ENCODE peak calls at places on chromosomes 1 and 21, in ten cellular contexts. P, Y, G, O, K, W, H, N, B and S are unnamed samples.

GRCh38 chr1:202023033-202023433 is 12.6 kb downstream of the ELF3 start:
- DNase-seq in K (no peak), W (no peak), N (no peak), Y (no peak), P (no peak), O (no peak), B (peak; percentile 93), G (no peak), H (no peak), S (peak; percentile 80)

GRCh38 chr21:25717491-25718139 is 17.1 kb downstream of the ATP5PF start:
- DNase-seq in B (no peak), G (no peak), W (no peak), O (peak; percentile 30), K (no peak), H (no peak), N (no peak), P (no peak), Y (peak; percentile 51), S (no peak)

GRCh38 chr1:89687254-89687653 is 54.3 kb downstream of the LRRC8C start:
- DNase-seq in Y (peak; percentile 58), N (no peak), G (no peak), K (no peak), O (no peak), H (no peak), B (no peak), P (no peak), W (no peak), S (no peak)

GRCh38 chr1:57848406-57848805 is 424.5 kb upstream of the DAB1 start:
- DNase-seq in B (no peak), K (no peak), W (no peak), O (no peak), N (no peak), H (no peak), Y (no peak), G (no peak), P (no peak), S (no peak)

GRCh38 chr1:227317541-227318002 is 720 bp downstream of the CDC42BPA start:
- DNase-seq in P (peak; percentile 61), K (peak; percentile 11), Y (peak; percentile 61), O (peak; percentile 36), B (peak; percentile 39), H (peak; percentile 62), G (peak; percentile 43), N (no peak), W (no peak), S (peak; percentile 50)

GRCh38 chr1:100921110-100921706 is 25.3 kb downstream of the SLC30A7 start:
- DNase-seq in O (no peak), K (no peak), N (no peak), Y (peak; percentile 65), G (no peak), H (peak; percentile 1), B (no peak), P (no peak), W (no peak), S (no peak)

GRCh38 chr1:192877283-192877886 is 68.5 kb downstream of the RGS2 start:
- DNase-seq in B (no peak), K (no peak), H (no peak), W (no peak), P (no peak), N (no peak), O (no peak), Y (no peak), G (no peak), S (no peak)

GRCh38 chr1:235069577-235070563 is 58.8 kb downstream of the TOMM20 start:
- DNase-seq in O (peak; percentile 74), B (peak; percentile 68), W (peak; percentile 66), G (no peak), N (no peak), P (peak; percentile 52), Y (peak; percentile 98), K (peak; percentile 97), H (peak; percentile 47), S (peak; percentile 77)

GRCh38 chr1:36133484-36133883 is 8.5 kb upstream of the COL8A2 start:
- DNase-seq in B (peak; percentile 92), W (no peak), P (peak; percentile 66), N (no peak), H (peak; percentile 47), Y (peak; percentile 94), O (peak; percentile 42), K (no peak), G (peak; percentile 91), S (no peak)

GRCh38 chr21:34771512-34772028 is 102.8 kb downstream of the CLIC6 start:
- DNase-seq in Y (peak; percentile 81), P (no peak), B (no peak), K (no peak), H (peak; percentile 14), W (no peak), O (no peak), G (no peak), N (no peak), S (no peak)

GRCh38 chr1:37430074-37430985 is 44.0 kb upstream of the ZC3H12A start:
- DNase-seq in K (no peak), H (no peak), G (no peak), B (no peak), Y (no peak), N (no peak), P (no peak), W (no peak), O (no peak), S (no peak)

GRCh38 chr1:111990878-111991760 is 1.7 kb upstream of the KCND3 start:
- DNase-seq in H (peak; percentile 14), W (no peak), N (no peak), G (peak; percentile 73), P (peak; percentile 65), Y (no peak), B (peak; percentile 72), O (peak; percentile 77), K (peak; percentile 66), S (peak; percentile 80)

GRCh38 chr1:212485895-212486590 is 53.3 kb downstream of the NENF start:
- DNase-seq in Y (peak; percentile 97), P (no peak), O (peak; percentile 39), N (peak; percentile 5), W (no peak), G (no peak), H (peak; percentile 76), B (peak; percentile 69), K (no peak), S (peak; percentile 79)

GRCh38 chr21:32702702-32703101 is 25.1 kb downstream of the SYNJ1 start:
- DNase-seq in Y (peak; percentile 89), O (no peak), H (no peak), W (no peak), P (no peak), K (no peak), N (no peak), B (no peak), G (no peak), S (no peak)

GRCh38 chr1:8247821-8248436 is 70.0 kb upstream of the SLC45A1 start:
- DNase-seq in K (no peak), H (no peak), Y (no peak), G (no peak), B (no peak), O (no peak), W (no peak), N (no peak), P (no peak), S (peak; percentile 28)

GRCh38 chr1:85326381-85326780 is 49.9 kb upstream of the BCL10 start:
- DNase-seq in B (no peak), N (no peak), G (no peak), O (no peak), W (no peak), K (no peak), P (no peak), H (no peak), Y (no peak), S (no peak)

GRCh38 chr1:85328713-85329376 is 52.4 kb upstream of the BCL10 start:
- DNase-seq in O (no peak), P (no peak), N (no peak), H (peak; percentile 77), G (no peak), K (no peak), B (no peak), Y (peak; percentile 99), W (no peak), S (peak; percentile 30)

GRCh38 chr1:85325920-85326319 is 49.5 kb upstream of the BCL10 start:
- DNase-seq in P (no peak), B (no peak), H (peak; percentile 64), O (no peak), N (no peak), W (no peak), Y (no peak), K (no peak), G (no peak), S (no peak)

GRCh38 chr1:85327759-85328158 is 51.3 kb upstream of the BCL10 start:
- DNase-seq in W (no peak), Y (peak; percentile 35), B (no peak), K (no peak), G (no peak), N (no peak), H (no peak), O (no peak), P (no peak), S (no peak)

GRCh38 chr1:85326851-85327250 is 50.4 kb upstream of the BCL10 start:
- DNase-seq in P (no peak), B (no peak), W (no peak), O (no peak), G (no peak), N (no peak), K (no peak), Y (no peak), H (no peak), S (no peak)
- H3K4me1 ChIP-seq in P (peaks cover 5% of the 10 kb centered on the region), B (no peaks in the 10 kb centered on the region), W (peaks cover 9% of the 10 kb centered on the region), O (peaks cover 22% of the 10 kb centered on the region), G (no peaks in the 10 kb centered on the region), N (no peaks in the 10 kb centered on the region), K (peaks cover 27% of the 10 kb centered on the region), Y (peaks cover 36% of the 10 kb centered on the region), H (peaks cover 84% of the 10 kb centered on the region), S (peaks cover 14% of the 10 kb centered on the region)

GRCh38 chr1:32981003-32981909 is 16.6 kb upstream of the RNF19B start:
- DNase-seq in B (peak; percentile 76), W (peak; percentile 85), Y (peak; percentile 94), K (no peak), N (no peak), P (no peak), H (peak; percentile 72), O (peak; percentile 62), G (peak; percentile 37), S (no peak)
- TF ChIP-seq POLR2A in B (peak; percentile 80), W (no peak), Y (peak; percentile 81), K (peak; percentile 14), N (peak; percentile 67), P (no peak), H (peak; percentile 19), O (peak; percentile 21), G (peak; percentile 23), S (no peak)

DNA sequence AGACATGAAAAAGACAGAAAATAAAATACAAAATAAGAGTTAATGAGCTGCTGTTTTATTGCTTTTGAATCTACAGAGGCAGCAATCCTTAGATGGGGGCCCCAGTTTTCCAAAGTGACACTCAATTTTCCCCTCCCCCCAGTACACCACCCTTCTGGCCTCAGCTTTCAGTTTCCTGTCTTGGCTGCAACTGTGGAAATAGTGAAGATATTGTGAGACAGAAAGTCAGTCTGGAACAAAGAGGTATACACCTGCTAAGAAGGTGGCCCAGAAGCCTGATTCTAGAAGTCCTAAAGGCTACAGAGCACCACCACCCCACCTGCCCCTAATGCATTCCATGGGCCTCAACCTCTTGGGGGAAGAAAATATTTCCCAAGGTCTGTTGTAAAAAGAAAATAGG is 1.1 kb upstream of the MTMR11 start:
- DNase-seq in O (no peak), B (no peak), G (no peak), K (no peak), Y (no peak), P (no peak), N (no peak), H (no peak), W (no peak), S (no peak)
- H3K4me3 ChIP-seq in O (no peak overlapping the region), B (no peak overlapping the region), G (no peak overlapping the region), K (no peak overlapping the region), Y (no peak overlapping the region), P (no peak overlapping the region), N (no peak overlapping the region), H (peak overlapping the region; percentile 65), W (no peak overlapping the region), S (no peak overlapping the region)

GRCh38 chr1:93665015-93665414 is 16.6 kb downstream of the BCAR3 start:
- DNase-seq in K (no peak), Y (no peak), H (no peak), B (no peak), P (no peak), O (no peak), W (no peak), N (no peak), G (no peak), S (no peak)
- H3K4me1 ChIP-seq in K (peaks cover 12% of the 10 kb centered on the region), Y (peaks cover 55% of the 10 kb centered on the region), H (peaks cover 97% of the 10 kb centered on the region), B (no peaks in the 10 kb centered on the region), P (peaks cover 26% of the 10 kb centered on the region), O (peaks cover 47% of the 10 kb centered on the region), W (peaks cover 4% of the 10 kb centered on the region), N (peaks cover 10% of the 10 kb centered on the region), G (no peaks in the 10 kb centered on the region), S (peaks cover 59% of the 10 kb centered on the region)